ENCODE peak calls at places on chromosomes 16 and 17, in nine cellular contexts. One of them, this sample, is unnamed.

GRCh38 chr17:76772842-76773521 is 35.1 kb downstream of the MFSD11 start:
- DNase-seq in lung: no peak
- DNase-seq in cardiac fibroblast: peak
- DNase-seq in lower lobe of right lung: no peak
- DNase-seq in left ventricle myocardium inferior: no peak
- DNase-seq in colonic mucosa: no peak
- DNase-seq in fibroblast of mammary gland: peak
- DNase-seq in suprapubic skin: no peak
- DNase-seq in AG09319: peak
- DNase-seq in this sample: peak

GRCh38 chr16:80299416-80299815 is 241.4 kb upstream of the DYNLRB2 start:
- DNase-seq in left ventricle myocardium inferior: no peak
- DNase-seq in cardiac fibroblast: no peak
- DNase-seq in AG09319: peak
- DNase-seq in lung: no peak
- DNase-seq in colonic mucosa: no peak
- DNase-seq in fibroblast of mammary gland: no peak
- DNase-seq in suprapubic skin: no peak
- DNase-seq in lower lobe of right lung: no peak
- DNase-seq in this sample: peak

GRCh38 chr17:64775701-64776570 is 113.8 kb upstream of the SMURF2 start:
- DNase-seq in colonic mucosa: peak
- DNase-seq in fibroblast of mammary gland: no peak
- DNase-seq in suprapubic skin: peak
- DNase-seq in cardiac fibroblast: no peak
- DNase-seq in lung: no peak
- DNase-seq in left ventricle myocardium inferior: no peak
- DNase-seq in AG09319: no peak
- DNase-seq in lower lobe of right lung: no peak
- DNase-seq in this sample: no peak

GRCh38 chr17:2933606-2934005 is 129.8 kb downstream of the OR1D5 start:
- DNase-seq in left ventricle myocardium inferior: no peak
- DNase-seq in colonic mucosa: no peak
- DNase-seq in fibroblast of mammary gland: no peak
- DNase-seq in AG09319: no peak
- DNase-seq in suprapubic skin: no peak
- DNase-seq in lower lobe of right lung: no peak
- DNase-seq in lung: no peak
- DNase-seq in cardiac fibroblast: no peak
- DNase-seq in this sample: no peak

GRCh38 chr17:11598274-11599221 is at the start of gene DNAH9:
- DNase-seq in suprapubic skin: peak
- DNase-seq in cardiac fibroblast: peak
- DNase-seq in AG09319: no peak
- DNase-seq in lung: peak
- DNase-seq in fibroblast of mammary gland: peak
- DNase-seq in colonic mucosa: peak
- DNase-seq in left ventricle myocardium inferior: peak
- DNase-seq in lower lobe of right lung: peak
- DNase-seq in this sample: peak

GRCh38 chr16:84298376-84298899 is 3.8 kb downstream of the WFDC1 start:
- DNase-seq in lower lobe of right lung: no peak
- DNase-seq in cardiac fibroblast: no peak
- DNase-seq in suprapubic skin: no peak
- DNase-seq in lung: no peak
- DNase-seq in colonic mucosa: no peak
- DNase-seq in left ventricle myocardium inferior: no peak
- DNase-seq in fibroblast of mammary gland: no peak
- DNase-seq in AG09319: no peak
- DNase-seq in this sample: no peak

GRCh38 chr16:21626659-21627277 is 25.6 kb downstream of the IGSF6 start:
- DNase-seq in fibroblast of mammary gland: peak
- DNase-seq in lung: no peak
- DNase-seq in cardiac fibroblast: peak
- DNase-seq in suprapubic skin: no peak
- DNase-seq in AG09319: peak
- DNase-seq in left ventricle myocardium inferior: no peak
- DNase-seq in lower lobe of right lung: no peak
- DNase-seq in colonic mucosa: no peak
- DNase-seq in this sample: peak

GRCh38 chr17:41185001-41185400 is 290 bp upstream of the KRTAP4-1 start:
- DNase-seq in lung: no peak
- DNase-seq in colonic mucosa: no peak
- DNase-seq in suprapubic skin: no peak
- DNase-seq in AG09319: no peak
- DNase-seq in left ventricle myocardium inferior: no peak
- DNase-seq in cardiac fibroblast: no peak
- DNase-seq in lower lobe of right lung: no peak
- DNase-seq in fibroblast of mammary gland: peak
- DNase-seq in this sample: no peak

GRCh38 chr17:8965394-8966168 is at the start of gene PIK3R5:
- DNase-seq in cardiac fibroblast: no peak
- DNase-seq in fibroblast of mammary gland: no peak
- DNase-seq in colonic mucosa: peak
- DNase-seq in AG09319: no peak
- DNase-seq in suprapubic skin: no peak
- DNase-seq in lower lobe of right lung: peak
- DNase-seq in lung: peak
- DNase-seq in left ventricle myocardium inferior: peak
- DNase-seq in this sample: no peak

GRCh38 chr17:60845012-60845411 is 167.4 kb downstream of the BCAS3 start:
- DNase-seq in left ventricle myocardium inferior: no peak
- DNase-seq in lung: no peak
- DNase-seq in lower lobe of right lung: no peak
- DNase-seq in fibroblast of mammary gland: no peak
- DNase-seq in AG09319: no peak
- DNase-seq in cardiac fibroblast: no peak
- DNase-seq in suprapubic skin: no peak
- DNase-seq in colonic mucosa: no peak
- DNase-seq in this sample: no peak

GRCh38 chr16:14509055-14509454 is 121.0 kb downstream of the PARN start:
- DNase-seq in left ventricle myocardium inferior: no peak
- DNase-seq in suprapubic skin: no peak
- DNase-seq in fibroblast of mammary gland: peak
- DNase-seq in AG09319: no peak
- DNase-seq in colonic mucosa: no peak
- DNase-seq in lower lobe of right lung: no peak
- DNase-seq in cardiac fibroblast: peak
- DNase-seq in lung: no peak
- DNase-seq in this sample: no peak

GRCh38 chr17:66399441-66399840 is 97.0 kb downstream of the PRKCA start:
- DNase-seq in suprapubic skin: no peak
- DNase-seq in colonic mucosa: no peak
- DNase-seq in lower lobe of right lung: no peak
- DNase-seq in fibroblast of mammary gland: no peak
- DNase-seq in AG09319: no peak
- DNase-seq in lung: no peak
- DNase-seq in cardiac fibroblast: no peak
- DNase-seq in left ventricle myocardium inferior: no peak
- DNase-seq in this sample: no peak

GRCh38 chr17:47937915-47938314 is 3.5 kb upstream of the PNPO start:
- DNase-seq in cardiac fibroblast: no peak
- DNase-seq in lung: no peak
- DNase-seq in lower lobe of right lung: no peak
- DNase-seq in fibroblast of mammary gland: no peak
- DNase-seq in colonic mucosa: no peak
- DNase-seq in left ventricle myocardium inferior: no peak
- DNase-seq in suprapubic skin: no peak
- DNase-seq in AG09319: no peak
- DNase-seq in this sample: no peak

GRCh38 chr17:47941998-47942490 is 673 bp downstream of the PNPO start:
- DNase-seq in suprapubic skin: no peak
- DNase-seq in lower lobe of right lung: no peak
- DNase-seq in cardiac fibroblast: no peak
- DNase-seq in fibroblast of mammary gland: no peak
- DNase-seq in colonic mucosa: no peak
- DNase-seq in left ventricle myocardium inferior: no peak
- DNase-seq in AG09319: no peak
- DNase-seq in lung: no peak
- DNase-seq in this sample: no peak

GRCh38 chr17:47942568-47942967 is 1.2 kb downstream of the PNPO start:
- DNase-seq in lower lobe of right lung: no peak
- DNase-seq in cardiac fibroblast: no peak
- DNase-seq in colonic mucosa: no peak
- DNase-seq in suprapubic skin: no peak
- DNase-seq in fibroblast of mammary gland: no peak
- DNase-seq in AG09319: no peak
- DNase-seq in left ventricle myocardium inferior: no peak
- DNase-seq in lung: no peak
- DNase-seq in this sample: no peak

GRCh38 chr17:47945080-47945479 is 3.7 kb downstream of the PNPO start:
- DNase-seq in suprapubic skin: no peak
- DNase-seq in colonic mucosa: no peak
- DNase-seq in lower lobe of right lung: no peak
- DNase-seq in fibroblast of mammary gland: no peak
- DNase-seq in cardiac fibroblast: peak
- DNase-seq in lung: no peak
- DNase-seq in left ventricle myocardium inferior: no peak
- DNase-seq in AG09319: no peak
- DNase-seq in this sample: no peak

DNA sequence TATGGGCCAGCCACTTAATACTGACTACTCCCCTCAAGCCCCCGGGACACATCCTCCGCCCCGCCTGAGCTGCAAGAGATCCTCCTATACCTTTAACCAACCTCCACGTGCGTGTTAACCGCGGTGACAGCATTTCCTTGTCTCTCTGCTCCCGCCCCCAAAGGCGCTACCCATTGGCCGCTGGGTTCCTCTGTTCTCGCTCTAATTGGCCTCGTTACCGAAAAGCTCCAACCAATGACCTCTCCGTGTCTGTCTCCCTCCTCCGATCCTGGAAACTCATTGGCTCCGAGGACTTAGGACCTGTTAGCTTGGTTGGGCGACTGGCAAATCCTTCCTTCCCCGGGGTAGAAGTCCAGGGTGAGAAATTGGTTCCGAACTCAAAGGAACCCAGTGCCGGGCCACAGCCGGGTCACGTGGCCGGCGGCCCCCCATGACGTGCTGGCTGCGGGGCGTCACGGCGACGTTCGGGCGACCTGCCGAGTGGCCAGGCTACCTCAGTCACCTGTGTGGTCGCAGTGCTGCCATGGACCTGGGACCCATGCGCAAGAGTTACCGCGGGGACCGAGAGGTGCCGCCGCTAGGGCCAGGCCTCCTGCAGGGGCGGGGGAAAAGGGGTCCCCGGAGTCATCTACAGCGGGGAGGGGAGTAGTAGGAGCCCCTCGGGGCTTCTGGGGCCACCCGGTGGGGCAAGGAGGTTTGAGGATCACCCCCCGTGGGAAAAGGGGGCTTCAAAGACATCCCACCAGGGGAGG is at the start of gene PNPO:
- DNase-seq in lower lobe of right lung: peak
- DNase-seq in lung: peak
- DNase-seq in colonic mucosa: peak
- DNase-seq in left ventricle myocardium inferior: peak
- DNase-seq in AG09319: peak
- DNase-seq in fibroblast of mammary gland: peak
- DNase-seq in suprapubic skin: peak
- DNase-seq in cardiac fibroblast: peak
- DNase-seq in this sample: peak
- TF ChIP-seq CTCF in lower lobe of right lung: no peak
- TF ChIP-seq CTCF in lung: no peak
- TF ChIP-seq CTCF in colonic mucosa: no peak
- TF ChIP-seq CTCF in left ventricle myocardium inferior: no peak
- TF ChIP-seq CTCF in AG09319: no peak
- TF ChIP-seq CTCF in fibroblast of mammary gland: no peak
- TF ChIP-seq CTCF in suprapubic skin: no peak
- TF ChIP-seq CTCF in cardiac fibroblast: no peak
- TF ChIP-seq CTCF in this sample: no peak

GRCh38 chr16:27698266-27698665 is 148.3 kb downstream of the KATNIP start:
- DNase-seq in suprapubic skin: peak
- DNase-seq in fibroblast of mammary gland: no peak
- DNase-seq in lung: no peak
- DNase-seq in left ventricle myocardium inferior: no peak
- DNase-seq in cardiac fibroblast: no peak
- DNase-seq in colonic mucosa: no peak
- DNase-seq in lower lobe of right lung: no peak
- DNase-seq in AG09319: no peak
- DNase-seq in this sample: no peak
- TF ChIP-seq CTCF in suprapubic skin: no peak
- TF ChIP-seq CTCF in fibroblast of mammary gland: no peak
- TF ChIP-seq CTCF in lung: no peak
- TF ChIP-seq CTCF in left ventricle myocardium inferior: peak
- TF ChIP-seq CTCF in cardiac fibroblast: peak
- TF ChIP-seq CTCF in colonic mucosa: no peak
- TF ChIP-seq CTCF in lower lobe of right lung: no peak
- TF ChIP-seq CTCF in AG09319: peak
- TF ChIP-seq CTCF in this sample: peak

GRCh38 chr16:18942069-18942468 is 15.9 kb upstream of the SMG1 start:
- DNase-seq in cardiac fibroblast: no peak
- DNase-seq in lower lobe of right lung: no peak
- DNase-seq in lung: no peak
- DNase-seq in fibroblast of mammary gland: no peak
- DNase-seq in colonic mucosa: peak
- DNase-seq in AG09319: no peak
- DNase-seq in suprapubic skin: no peak
- DNase-seq in left ventricle myocardium inferior: no peak
- DNase-seq in this sample: no peak

GRCh38 chr16:18941471-18941870 is 15.3 kb upstream of the SMG1 start:
- DNase-seq in lower lobe of right lung: no peak
- DNase-seq in colonic mucosa: no peak
- DNase-seq in left ventricle myocardium inferior: no peak
- DNase-seq in cardiac fibroblast: no peak
- DNase-seq in suprapubic skin: no peak
- DNase-seq in lung: no peak
- DNase-seq in AG09319: no peak
- DNase-seq in fibroblast of mammary gland: no peak
- DNase-seq in this sample: no peak

GRCh38 chr16:18938986-18939385 is 12.8 kb upstream of the SMG1 start:
- DNase-seq in lung: no peak
- DNase-seq in AG09319: no peak
- DNase-seq in cardiac fibroblast: no peak
- DNase-seq in colonic mucosa: no peak
- DNase-seq in suprapubic skin: no peak
- DNase-seq in left ventricle myocardium inferior: no peak
- DNase-seq in lower lobe of right lung: no peak
- DNase-seq in fibroblast of mammary gland: no peak
- DNase-seq in this sample: no peak

GRCh38 chr16:18945233-18945632 is 19.0 kb upstream of the SMG1 start:
- DNase-seq in lung: no peak
- DNase-seq in left ventricle myocardium inferior: no peak
- DNase-seq in AG09319: no peak
- DNase-seq in cardiac fibroblast: no peak
- DNase-seq in colonic mucosa: no peak
- DNase-seq in lower lobe of right lung: no peak
- DNase-seq in fibroblast of mammary gland: no peak
- DNase-seq in suprapubic skin: no peak
- DNase-seq in this sample: no peak

GRCh38 chr16:18943414-18943813 is 17.2 kb upstream of the SMG1 start:
- DNase-seq in AG09319: no peak
- DNase-seq in lung: no peak
- DNase-seq in colonic mucosa: no peak
- DNase-seq in fibroblast of mammary gland: no peak
- DNase-seq in cardiac fibroblast: no peak
- DNase-seq in left ventricle myocardium inferior: no peak
- DNase-seq in lower lobe of right lung: no peak
- DNase-seq in suprapubic skin: no peak
- DNase-seq in this sample: no peak
- TF ChIP-seq CTCF in AG09319: no peak
- TF ChIP-seq CTCF in lung: no peak
- TF ChIP-seq CTCF in colonic mucosa: no peak
- TF ChIP-seq CTCF in fibroblast of mammary gland: no peak
- TF ChIP-seq CTCF in cardiac fibroblast: no peak
- TF ChIP-seq CTCF in left ventricle myocardium inferior: no peak
- TF ChIP-seq CTCF in lower lobe of right lung: no peak
- TF ChIP-seq CTCF in suprapubic skin: no peak
- TF ChIP-seq CTCF in this sample: no peak

GRCh38 chr16:35391328-35391727 is 1931.9 kb downstream of the TP53TG3F start:
- DNase-seq in colonic mucosa: no peak
- DNase-seq in left ventricle myocardium inferior: peak
- DNase-seq in cardiac fibroblast: peak
- DNase-seq in AG09319: no peak
- DNase-seq in fibroblast of mammary gland: peak
- DNase-seq in suprapubic skin: no peak
- DNase-seq in lower lobe of right lung: no peak
- DNase-seq in lung: peak
- DNase-seq in this sample: peak
- TF ChIP-seq CTCF in colonic mucosa: no peak
- TF ChIP-seq CTCF in left ventricle myocardium inferior: peak
- TF ChIP-seq CTCF in cardiac fibroblast: peak
- TF ChIP-seq CTCF in AG09319: peak
- TF ChIP-seq CTCF in fibroblast of mammary gland: peak
- TF ChIP-seq CTCF in suprapubic skin: no peak
- TF ChIP-seq CTCF in lower lobe of right lung: peak
- TF ChIP-seq CTCF in lung: no peak
- TF ChIP-seq CTCF in this sample: peak

This sample was measured in Calu3.